ENCODE peak calls at places on chromosomes 3 and 15, in eight cellular contexts. J is hepatocyte, K is esophagus muscularis mucosa, U is endothelial cell of umbilical vein, H is kidney epithelial cell, E is AG04450, T is astrocyte of the spinal cord, W is HL-60. S is an unnamed sample.

GRCh38 chr3:105806361-105806760 is 62.5 kb downstream of the CBLB start:
- DNase-seq in J (no peak), K (no peak), U (peak; percentile 66), H (no peak), E (no peak), T (peak; percentile 63), W (peak; percentile 71), S (no peak)

GRCh38 chr15:98612490-98613110 is 35.7 kb upstream of the IGF1R start:
- DNase-seq in J (no peak), K (peak; percentile 85), U (no peak), H (no peak), E (no peak), T (no peak), W (no peak), S (no peak)

GRCh38 chr15:68054658-68055223 is 626 bp downstream of the PIAS1 start:
- DNase-seq in J (peak; percentile 85), K (no peak), U (peak; percentile 50), H (no peak), E (no peak), T (peak; percentile 20), W (peak; percentile 69), S (no peak)

GRCh38 chr15:28099555-28100140 is 533 bp upstream of the OCA2 start:
- DNase-seq in J (no peak), K (no peak), U (no peak), H (no peak), E (no peak), T (no peak), W (no peak), S (no peak)

GRCh38 chr3:41200669-41201021 is 1.3 kb downstream of the CTNNB1 start:
- DNase-seq in J (peak; percentile 39), K (no peak), U (peak; percentile 57), H (no peak), E (no peak), T (peak; percentile 70), W (no peak), S (no peak)

GRCh38 chr3:69842789-69843188 is 103.5 kb downstream of the MITF start:
- DNase-seq in J (no peak), K (no peak), U (no peak), H (no peak), E (no peak), T (no peak), W (no peak), S (no peak)

GRCh38 chr3:21954709-21955108 is 203.7 kb upstream of the ZNF385D start:
- DNase-seq in J (no peak), K (no peak), U (no peak), H (no peak), E (peak; percentile 33), T (peak; percentile 78), W (no peak), S (no peak)

GRCh38 chr3:32399030-32399620 is 7.5 kb downstream of the CMTM7 start:
- DNase-seq in J (peak; percentile 67), K (no peak), U (peak; percentile 73), H (no peak), E (no peak), T (peak; percentile 68), W (no peak), S (no peak)

GRCh38 chr3:26484140-26484539 is 138.4 kb upstream of the LRRC3B start:
- DNase-seq in J (peak; percentile 13), K (no peak), U (no peak), H (no peak), E (no peak), T (no peak), W (no peak), S (no peak)

GRCh38 chr3:111652492-111653180 is 57.5 kb upstream of the ZBED2 start:
- DNase-seq in J (no peak), K (no peak), U (no peak), H (no peak), E (no peak), T (no peak), W (no peak), S (no peak)
- H3K4me3 ChIP-seq in J (no peak overlapping the region), K (no peak overlapping the region), U (no peak overlapping the region), H (no peak overlapping the region), E (no peak overlapping the region), T (no peak overlapping the region), W (no peak overlapping the region), S (no peak overlapping the region)

GRCh38 chr3:189144645-189145044 is 27.1 kb upstream of the TPRG1 start:
- DNase-seq in J (peak; percentile 31), K (no peak), U (peak; percentile 4), H (no peak), E (no peak), T (no peak), W (peak; percentile 27), S (no peak)
- TF ChIP-seq CTCF in J (peak; percentile 50), K (peak; percentile 28), U (no peak), H (peak; percentile 6), E (no peak), T (no peak), W (peak; percentile 34), S (peak; percentile 53)

GRCh38 chr3:123069021-123069381 is 2.2 kb downstream of the PDIA5 start:
- DNase-seq in J (no peak), K (no peak), U (no peak), H (no peak), E (no peak), T (no peak), W (no peak), S (no peak)
- H3K4me3 ChIP-seq in J (peak overlapping the region; percentile 89), K (no peak overlapping the region), U (peak overlapping the region; percentile 93), H (no peak overlapping the region), E (peak overlapping the region; percentile 95), T (no peak overlapping the region), W (no peak overlapping the region), S (peak overlapping the region; percentile 97)

GRCh38 chr3:65569845-65570405 is 468.8 kb downstream of the MAGI1 start:
- DNase-seq in J (no peak), K (no peak), U (no peak), H (no peak), E (no peak), T (no peak), W (no peak), S (no peak)
- TF ChIP-seq CTCF in J (peak; percentile 5), K (no peak), U (no peak), H (peak; percentile 12), E (peak; percentile 18), T (peak; percentile 15), W (no peak), S (peak; percentile 36)

GRCh38 chr3:157819415-157819814 is 286.8 kb downstream of the SHOX2 start:
- DNase-seq in J (no peak), K (no peak), U (no peak), H (no peak), E (no peak), T (no peak), W (no peak), S (no peak)
- H3K4me3 ChIP-seq in J (no peak overlapping the region), K (no peak overlapping the region), U (no peak overlapping the region), H (no peak overlapping the region), E (no peak overlapping the region), T (no peak overlapping the region), W (no peak overlapping the region), S (no peak overlapping the region)

DNA sequence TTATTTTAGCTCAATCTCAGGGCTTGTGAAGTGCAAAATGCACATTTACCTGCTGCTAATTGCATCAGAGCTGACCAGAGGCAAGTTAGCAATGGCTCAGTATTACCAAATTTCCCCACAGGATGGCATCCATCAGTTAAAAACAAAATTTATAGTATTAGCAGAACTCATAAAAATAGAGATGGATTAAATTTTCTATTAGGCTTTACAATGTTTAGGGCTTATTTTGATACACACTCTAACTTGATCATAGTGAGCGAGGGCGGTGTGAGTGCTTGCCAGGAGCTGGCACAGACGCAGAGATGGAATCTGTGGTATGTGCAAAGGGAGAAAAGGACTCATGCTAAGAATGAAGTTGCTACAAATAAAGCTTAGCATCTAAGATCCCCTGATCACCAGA is 241.0 kb downstream of the NSUN3 start:
- DNase-seq in J (peak; percentile 13), K (no peak), U (no peak), H (no peak), E (no peak), T (peak; percentile 24), W (no peak), S (peak; percentile 31)
- TF ChIP-seq CTCF in J (peak; percentile 40), K (peak; percentile 31), U (peak; percentile 2), H (no peak), E (no peak), T (peak; percentile 7), W (no peak), S (peak; percentile 32)

GRCh38 chr3:108180214-108180613 is 42.0 kb downstream of the IFT57 start:
- DNase-seq in J (no peak), K (no peak), U (no peak), H (no peak), E (no peak), T (peak; percentile 68), W (no peak), S (no peak)
- H3K4me3 ChIP-seq in J (no peak overlapping the region), K (no peak overlapping the region), U (no peak overlapping the region), H (no peak overlapping the region), E (no peak overlapping the region), T (no peak overlapping the region), W (no peak overlapping the region), S (no peak overlapping the region)